ENCODE peak calls at places on chromosomes 6 and 20, in five cellular contexts. Z is ascending aorta, F is K562, J is kidney, I is brain microvascular endothelial cell. A is an unnamed sample.

GRCh38 chr20:38209736-38210405 is 44.8 kb upstream of the TGM2 start:
- DNase-seq in Z (no peak), F (no peak), J (no peak), I (no peak), A (no peak)

GRCh38 chr6:70474751-70475150 is 61.4 kb downstream of the FAM135A start:
- DNase-seq in Z (no peak), F (peak; percentile 22), J (no peak), I (peak; percentile 7), A (no peak)

GRCh38 chr6:35445691-35446090 is 6.4 kb upstream of the FANCE start:
- DNase-seq in Z (no peak), F (no peak), J (no peak), I (no peak), A (no peak)

GRCh38 chr6:33383427-33384185 is 8.0 kb upstream of the KIFC1 start:
- DNase-seq in Z (no peak), F (no peak), J (no peak), I (no peak), A (no peak)

GRCh38 chr6:30926644-30927043 is 5.3 kb downstream of the SFTA2 start:
- DNase-seq in Z (no peak), F (no peak), J (peak; percentile 90), I (no peak), A (peak; percentile 80)

GRCh38 chr6:85451586-85452306 is 1.9 kb downstream of the NT5E start:
- DNase-seq in Z (no peak), F (no peak), J (no peak), I (no peak), A (no peak)

GRCh38 chr20:42972591-42972990 is 217.1 kb downstream of the PTPRT start:
- DNase-seq in Z (no peak), F (no peak), J (no peak), I (no peak), A (no peak)

GRCh38 chr6:15073344-15073789 is 172.5 kb upstream of the JARID2 start:
- DNase-seq in Z (no peak), F (no peak), J (no peak), I (peak; percentile 4), A (no peak)

GRCh38 chr20:2217857-2218529 is 77.8 kb upstream of the TGM3 start:
- DNase-seq in Z (no peak), F (no peak), J (no peak), I (no peak), A (peak; percentile 18)

GRCh38 chr20:63979549-63980316 is at the start of gene SAMD10:
- DNase-seq in Z (no peak), F (peak; percentile 77), J (peak; percentile 88), I (no peak), A (no peak)

GRCh38 chr20:17680128-17680835 is 1.8 kb downstream of the RRBP1 start:
- DNase-seq in Z (no peak), F (peak; percentile 48), J (peak; percentile 82), I (peak; percentile 56), A (peak; percentile 39)

GRCh38 chr6:52724041-52724405 is 39.3 kb downstream of the GSTA2 start:
- DNase-seq in Z (no peak), F (no peak), J (no peak), I (no peak), A (no peak)

GRCh38 chr20:50200482-50201104 is 10.0 kb downstream of the CEBPB start:
- DNase-seq in Z (no peak), F (no peak), J (no peak), I (no peak), A (peak; percentile 63)

GRCh38 chr6:1510239-1510638 is 99.5 kb upstream of the FOXC1 start:
- DNase-seq in Z (no peak), F (no peak), J (no peak), I (no peak), A (no peak)

GRCh38 chr20:17835240-17835940 is 133.2 kb downstream of the SNX5 start:
- DNase-seq in Z (no peak), F (no peak), J (no peak), I (peak; percentile 77), A (no peak)

GRCh38 chr20:20744170-20744725 is 31.8 kb upstream of the RALGAPA2 start:
- DNase-seq in Z (no peak), F (no peak), J (no peak), I (no peak), A (no peak)

GRCh38 chr6:131954775-131955107 is 3.6 kb upstream of the CCN2 start:
- DNase-seq in Z (no peak), F (peak; percentile 2), J (no peak), I (peak; percentile 99), A (no peak)

GRCh38 chr20:61682114-61682997 is 383.3 kb downstream of the TAF4 start:
- DNase-seq in Z (no peak), F (no peak), J (no peak), I (no peak), A (no peak)

GRCh38 chr20:10580700-10581099 is 93.1 kb downstream of the JAG1 start:
- DNase-seq in Z (no peak), F (no peak), J (no peak), I (no peak), A (no peak)

GRCh38 chr20:10578607-10579006 is 95.2 kb downstream of the JAG1 start:
- DNase-seq in Z (no peak), F (no peak), J (no peak), I (no peak), A (no peak)

GRCh38 chr20:10581823-10582222 is 92.0 kb downstream of the JAG1 start:
- DNase-seq in Z (no peak), F (no peak), J (no peak), I (peak; percentile 70), A (no peak)

GRCh38 chr20:10577648-10578047 is 96.2 kb downstream of the JAG1 start:
- DNase-seq in Z (no peak), F (no peak), J (no peak), I (no peak), A (no peak)

DNA sequence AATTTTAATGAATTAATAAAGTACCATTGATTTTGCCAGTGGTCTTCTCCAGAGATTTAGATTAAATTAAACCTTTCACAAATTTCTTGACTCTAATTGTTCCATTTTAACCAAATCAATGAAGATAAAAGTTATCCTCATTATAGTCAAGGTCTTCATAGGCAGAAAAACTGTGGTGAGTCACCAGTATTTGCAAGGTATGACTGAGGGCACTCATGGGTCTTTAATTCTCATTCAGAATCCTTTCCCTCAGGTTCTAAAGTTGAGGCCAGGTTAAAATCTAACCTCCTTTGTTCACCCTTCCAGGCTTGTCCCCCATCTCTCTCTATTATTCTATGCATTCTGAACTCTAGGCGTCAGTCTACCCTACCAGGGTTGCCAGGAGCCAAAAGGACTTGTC is 93.9 kb downstream of the JAG1 start:
- DNase-seq in Z (no peak), F (no peak), J (no peak), I (no peak), A (no peak)
- H3K27ac ChIP-seq in Z (no peak overlapping the region), F (no peak overlapping the region), J (no peak overlapping the region), I (no peak overlapping the region), A (no peak overlapping the region)

GRCh38 chr20:57075181-57075580 is 191.3 kb downstream of the BMP7 start:
- DNase-seq in Z (no peak), F (no peak), J (no peak), I (no peak), A (no peak)

GRCh38 chr20:57079016-57080005 is 187.1 kb downstream of the BMP7 start:
- DNase-seq in Z (no peak), F (no peak), J (no peak), I (no peak), A (no peak)

GRCh38 chr20:57078101-57078500 is 188.3 kb downstream of the BMP7 start:
- DNase-seq in Z (no peak), F (no peak), J (no peak), I (no peak), A (no peak)

GRCh38 chr20:57076202-57076651 is 190.2 kb downstream of the BMP7 start:
- DNase-seq in Z (no peak), F (peak; percentile 8), J (no peak), I (peak; percentile 73), A (no peak)

DNA sequence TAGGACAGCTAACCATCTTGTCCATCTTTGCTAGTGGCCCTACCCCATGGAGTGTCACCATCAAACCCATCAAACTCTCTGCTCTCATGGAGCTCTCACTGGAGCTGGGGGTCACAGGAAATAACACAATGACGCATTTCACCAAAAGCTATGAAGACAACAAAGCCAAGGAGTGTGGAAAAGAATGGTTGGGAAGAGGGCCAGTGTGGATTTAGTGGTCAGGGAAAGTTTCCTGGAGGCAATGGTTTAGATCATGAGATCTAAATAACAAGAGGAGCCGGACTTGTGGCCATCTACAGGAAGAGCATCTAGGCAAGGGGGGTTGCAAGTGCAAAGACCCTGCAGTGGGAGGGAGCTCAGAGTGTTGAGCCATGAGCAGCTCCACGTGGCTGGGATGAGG is 189.5 kb downstream of the BMP7 start:
- DNase-seq in Z (no peak), F (no peak), J (no peak), I (no peak), A (no peak)
- H3K27ac ChIP-seq in Z (no peak overlapping the region), F (peak overlapping the region; percentile 56), J (no peak overlapping the region), I (peak overlapping the region; percentile 51), A (no peak overlapping the region)

GRCh38 chr6:20997143-20997792 is 463.0 kb downstream of the CDKAL1 start:
- DNase-seq in Z (no peak), F (no peak), J (no peak), I (no peak), A (no peak)
- H3K27ac ChIP-seq in Z (no peak overlapping the region), F (no peak overlapping the region), J (no peak overlapping the region), I (no peak overlapping the region), A (no peak overlapping the region)

GRCh38 chr6:106895703-106896040 is 78.9 kb downstream of the CD24 start:
- DNase-seq in Z (no peak), F (no peak), J (no peak), I (no peak), A (no peak)
- H3K27ac ChIP-seq in Z (no peak overlapping the region), F (no peak overlapping the region), J (no peak overlapping the region), I (no peak overlapping the region), A (no peak overlapping the region)

GRCh38 chr6:11378639-11379038 is 146.2 kb upstream of the NEDD9 start:
- DNase-seq in Z (no peak), F (no peak), J (no peak), I (no peak), A (no peak)

GRCh38 chr6:11370191-11371018 is 137.9 kb upstream of the NEDD9 start:
- DNase-seq in Z (no peak), F (no peak), J (peak; percentile 72), I (no peak), A (no peak)

GRCh38 chr6:11379805-11380204 is 147.3 kb upstream of the NEDD9 start:
- DNase-seq in Z (no peak), F (no peak), J (no peak), I (no peak), A (no peak)

GRCh38 chr6:11373208-11373607 is 140.7 kb upstream of the NEDD9 start:
- DNase-seq in Z (no peak), F (no peak), J (no peak), I (no peak), A (no peak)

GRCh38 chr6:11374036-11375010 is 141.9 kb upstream of the NEDD9 start:
- DNase-seq in Z (no peak), F (no peak), J (no peak), I (no peak), A (no peak)
- H3K27ac ChIP-seq in Z (no peak overlapping the region), F (no peak overlapping the region), J (no peak overlapping the region), I (no peak overlapping the region), A (no peak overlapping the region)

GRCh38 chr6:136771306-136771705 is 21.0 kb downstream of the MAP3K5 start:
- DNase-seq in Z (no peak), F (no peak), J (no peak), I (no peak), A (no peak)
- H3K27ac ChIP-seq in Z (no peak overlapping the region), F (no peak overlapping the region), J (no peak overlapping the region), I (no peak overlapping the region), A (no peak overlapping the region)